ENCODE peak calls at places on chromosomes 4 and X, in four cellular contexts. One of them, this sample, is unnamed.
A peak's percentile ranks its signal among the peaks of the same experiment; 100 is the strongest.

GRCh38 chr4:63275491-63275890 is 1133.8 kb downstream of the TECRL start:
- DNase-seq in neuronal stem cell: no peak
- DNase-seq in effector memory CD4-positive, alpha-beta T cell: no peak
- DNase-seq in HL-60: no peak
- DNase-seq in this sample: no peak

GRCh38 chrX:8345473-8345872 is 119.2 kb upstream of the VCX3B start:
- DNase-seq in neuronal stem cell: no peak
- DNase-seq in effector memory CD4-positive, alpha-beta T cell: no peak
- DNase-seq in HL-60: no peak
- DNase-seq in this sample: no peak

GRCh38 chr4:25860586-25861421 is 2.0 kb downstream of the SEL1L3 start:
- DNase-seq in neuronal stem cell: no peak
- DNase-seq in effector memory CD4-positive, alpha-beta T cell: no peak
- DNase-seq in HL-60: peak; percentile 95
- DNase-seq in this sample: peak; percentile 14

GRCh38 chr4:76308548-76308947 is 2.0 kb downstream of the STBD1 start:
- DNase-seq in neuronal stem cell: no peak
- DNase-seq in effector memory CD4-positive, alpha-beta T cell: no peak
- DNase-seq in HL-60: no peak
- DNase-seq in this sample: peak; percentile 62

GRCh38 chrX:121254336-121254735 is 206.9 kb downstream of the GLUD2 start:
- DNase-seq in neuronal stem cell: no peak
- DNase-seq in effector memory CD4-positive, alpha-beta T cell: no peak
- DNase-seq in HL-60: no peak
- DNase-seq in this sample: no peak

GRCh38 chrX:73239242-73239641 is 24.6 kb upstream of the NAP1L2 start:
- DNase-seq in neuronal stem cell: no peak
- DNase-seq in effector memory CD4-positive, alpha-beta T cell: no peak
- DNase-seq in HL-60: no peak
- DNase-seq in this sample: no peak

GRCh38 chrX:46929439-46930018 is 17.3 kb downstream of the JADE3 start:
- DNase-seq in neuronal stem cell: no peak
- DNase-seq in effector memory CD4-positive, alpha-beta T cell: no peak
- DNase-seq in HL-60: no peak
- DNase-seq in this sample: no peak

GRCh38 chr4:122045533-122045932 is 93.7 kb upstream of the TRPC3 start:
- DNase-seq in neuronal stem cell: no peak
- DNase-seq in effector memory CD4-positive, alpha-beta T cell: no peak
- DNase-seq in HL-60: peak; percentile 1
- DNase-seq in this sample: peak; percentile 5

GRCh38 chr4:84565951-84566350 is 17.0 kb upstream of the CDS1 start:
- DNase-seq in neuronal stem cell: no peak
- DNase-seq in effector memory CD4-positive, alpha-beta T cell: no peak
- DNase-seq in HL-60: no peak
- DNase-seq in this sample: no peak

GRCh38 chr4:88320174-88320779 is 35.9 kb upstream of the PPM1K start:
- DNase-seq in neuronal stem cell: no peak
- DNase-seq in effector memory CD4-positive, alpha-beta T cell: no peak
- DNase-seq in HL-60: no peak
- DNase-seq in this sample: no peak

GRCh38 chr4:122687450-122688121 is 44.9 kb upstream of the BBS12 start:
- DNase-seq in neuronal stem cell: no peak
- DNase-seq in effector memory CD4-positive, alpha-beta T cell: no peak
- DNase-seq in HL-60: no peak
- DNase-seq in this sample: no peak

GRCh38 chr4:145937990-145938611 is 522 bp downstream of the ZNF827 start:
- DNase-seq in neuronal stem cell: peak; percentile 36
- DNase-seq in effector memory CD4-positive, alpha-beta T cell: peak; percentile 6
- DNase-seq in HL-60: no peak
- DNase-seq in this sample: peak; percentile 13

GRCh38 chrX:63428348-63428747 is 77.2 kb upstream of the SPIN4 start:
- DNase-seq in neuronal stem cell: no peak
- DNase-seq in effector memory CD4-positive, alpha-beta T cell: no peak
- DNase-seq in HL-60: no peak
- DNase-seq in this sample: no peak

GRCh38 chr4:8726344-8726851 is 133.8 kb downstream of the CPZ start:
- DNase-seq in neuronal stem cell: no peak
- DNase-seq in effector memory CD4-positive, alpha-beta T cell: no peak
- DNase-seq in HL-60: no peak
- DNase-seq in this sample: no peak

GRCh38 chr4:104490770-104491395 is 3.8 kb downstream of the CXXC4 start:
- DNase-seq in neuronal stem cell: peak; percentile 68
- DNase-seq in effector memory CD4-positive, alpha-beta T cell: peak; percentile 47
- DNase-seq in HL-60: no peak
- DNase-seq in this sample: peak; percentile 80

GRCh38 chr4:153294631-153295030 is 49.9 kb upstream of the MND1 start:
- DNase-seq in neuronal stem cell: no peak
- DNase-seq in effector memory CD4-positive, alpha-beta T cell: no peak
- DNase-seq in HL-60: no peak
- DNase-seq in this sample: no peak

GRCh38 chr4:185513489-185514181 is 21.7 kb downstream of the PDLIM3 start:
- DNase-seq in neuronal stem cell: no peak
- DNase-seq in effector memory CD4-positive, alpha-beta T cell: peak; percentile 4
- DNase-seq in HL-60: peak; percentile 16
- DNase-seq in this sample: peak; percentile 61

GRCh38 chrX:12758291-12758690 is 32.9 kb upstream of the PRPS2 start:
- DNase-seq in neuronal stem cell: no peak
- DNase-seq in effector memory CD4-positive, alpha-beta T cell: no peak
- DNase-seq in HL-60: no peak
- DNase-seq in this sample: no peak

GRCh38 chrX:83501540-83501939 is 6.5 kb upstream of the POU3F4 start:
- DNase-seq in neuronal stem cell: no peak
- DNase-seq in effector memory CD4-positive, alpha-beta T cell: no peak
- DNase-seq in HL-60: no peak
- DNase-seq in this sample: no peak

GRCh38 chrX:20001615-20002014 is 10.8 kb upstream of the BCLAF3 start:
- DNase-seq in neuronal stem cell: no peak
- DNase-seq in effector memory CD4-positive, alpha-beta T cell: no peak
- DNase-seq in HL-60: no peak
- DNase-seq in this sample: no peak

GRCh38 chrX:51437521-51437920 is 58.9 kb downstream of the NUDT11 start:
- DNase-seq in neuronal stem cell: no peak
- DNase-seq in effector memory CD4-positive, alpha-beta T cell: no peak
- DNase-seq in HL-60: no peak
- DNase-seq in this sample: no peak

GRCh38 chrX:68936608-68937007 is 107.8 kb downstream of the EFNB1 start:
- DNase-seq in neuronal stem cell: no peak
- DNase-seq in effector memory CD4-positive, alpha-beta T cell: no peak
- DNase-seq in HL-60: no peak
- DNase-seq in this sample: no peak

GRCh38 chr4:130422255-130422654 is 1326.3 kb downstream of the C4orf33 start:
- DNase-seq in neuronal stem cell: no peak
- DNase-seq in effector memory CD4-positive, alpha-beta T cell: no peak
- DNase-seq in HL-60: no peak
- DNase-seq in this sample: no peak

GRCh38 chrX:26651755-26652154 is 435.8 kb downstream of the MAGEB5 start:
- DNase-seq in neuronal stem cell: no peak
- DNase-seq in effector memory CD4-positive, alpha-beta T cell: no peak
- DNase-seq in HL-60: no peak
- DNase-seq in this sample: no peak

GRCh38 chr4:45399116-45399515 is 672.8 kb upstream of the GNPDA2 start:
- DNase-seq in neuronal stem cell: no peak
- DNase-seq in effector memory CD4-positive, alpha-beta T cell: no peak
- DNase-seq in HL-60: no peak
- DNase-seq in this sample: no peak

GRCh38 chr4:101201421-101201820 is 145.9 kb downstream of the PPP3CA start:
- DNase-seq in neuronal stem cell: no peak
- DNase-seq in effector memory CD4-positive, alpha-beta T cell: no peak
- DNase-seq in HL-60: no peak
- DNase-seq in this sample: no peak

GRCh38 chr4:38105475-38105874 is 145.3 kb downstream of the PTTG2 start:
- DNase-seq in neuronal stem cell: no peak
- DNase-seq in effector memory CD4-positive, alpha-beta T cell: no peak
- DNase-seq in HL-60: no peak
- DNase-seq in this sample: no peak

GRCh38 chr4:9987749-9988346 is 33.4 kb downstream of the SLC2A9 start:
- DNase-seq in neuronal stem cell: no peak
- DNase-seq in effector memory CD4-positive, alpha-beta T cell: no peak
- DNase-seq in HL-60: no peak
- DNase-seq in this sample: no peak
- H3K4me3 ChIP-seq in neuronal stem cell: no peak overlapping the region
- H3K4me3 ChIP-seq in effector memory CD4-positive, alpha-beta T cell: no peak overlapping the region
- H3K4me3 ChIP-seq in HL-60: no peak overlapping the region
- H3K4me3 ChIP-seq in this sample: no peak overlapping the region

DNA sequence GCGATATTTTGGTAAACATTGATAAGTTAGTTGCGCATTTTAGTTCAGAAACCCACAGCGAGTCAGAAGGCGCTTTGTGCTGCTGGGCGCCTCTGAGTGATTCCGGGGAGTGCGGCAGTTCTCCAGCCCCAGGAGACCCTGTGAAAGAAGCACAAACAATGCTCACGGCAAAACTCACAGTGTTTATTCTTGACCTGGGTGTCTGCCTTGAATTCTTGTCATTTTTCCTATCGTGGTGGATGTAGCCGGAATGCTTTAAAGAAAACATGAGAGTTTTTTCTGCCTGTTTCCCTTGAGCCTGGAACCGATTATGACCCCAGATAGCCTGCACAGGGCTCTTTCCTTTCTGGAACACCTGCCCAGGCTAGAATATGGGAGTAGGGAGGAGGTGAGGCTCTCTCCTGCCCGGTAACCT is 6.7 kb downstream of the TBL1X start:
- DNase-seq in neuronal stem cell: no peak
- DNase-seq in effector memory CD4-positive, alpha-beta T cell: no peak
- DNase-seq in HL-60: no peak
- DNase-seq in this sample: no peak
- H3K27ac ChIP-seq in neuronal stem cell: peak overlapping the region; percentile 46
- H3K27ac ChIP-seq in effector memory CD4-positive, alpha-beta T cell: no peak overlapping the region
- H3K27ac ChIP-seq in HL-60: no peak overlapping the region
- H3K27ac ChIP-seq in this sample: no peak overlapping the region

GRCh38 chrX:102711872-102712215 is 404 bp upstream of the GPRASP2 start:
- DNase-seq in neuronal stem cell: no peak
- DNase-seq in effector memory CD4-positive, alpha-beta T cell: no peak
- DNase-seq in HL-60: no peak
- DNase-seq in this sample: no peak
- H3K4me3 ChIP-seq in neuronal stem cell: peak overlapping the region; percentile 95
- H3K4me3 ChIP-seq in effector memory CD4-positive, alpha-beta T cell: no peak overlapping the region
- H3K4me3 ChIP-seq in HL-60: no peak overlapping the region
- H3K4me3 ChIP-seq in this sample: no peak overlapping the region

GRCh38 chrX:150575415-150575814 is 7.0 kb downstream of the MTM1 start:
- DNase-seq in neuronal stem cell: no peak
- DNase-seq in effector memory CD4-positive, alpha-beta T cell: peak; percentile 27
- DNase-seq in HL-60: no peak
- DNase-seq in this sample: no peak
- H3K27ac ChIP-seq in neuronal stem cell: no peak overlapping the region
- H3K27ac ChIP-seq in effector memory CD4-positive, alpha-beta T cell: peak overlapping the region; percentile 78
- H3K27ac ChIP-seq in HL-60: no peak overlapping the region
- H3K27ac ChIP-seq in this sample: no peak overlapping the region

GRCh38 chr4:13528823-13529129 is 15.5 kb downstream of the NKX3-2 start:
- DNase-seq in neuronal stem cell: no peak
- DNase-seq in effector memory CD4-positive, alpha-beta T cell: no peak
- DNase-seq in HL-60: no peak
- DNase-seq in this sample: no peak

GRCh38 chr4:13529130-13529919 is 15.0 kb downstream of the NKX3-2 start:
- DNase-seq in neuronal stem cell: no peak
- DNase-seq in effector memory CD4-positive, alpha-beta T cell: no peak
- DNase-seq in HL-60: no peak
- DNase-seq in this sample: no peak

GRCh38 chr4:13533670-13534343 is 10.5 kb downstream of the NKX3-2 start:
- DNase-seq in neuronal stem cell: no peak
- DNase-seq in effector memory CD4-positive, alpha-beta T cell: no peak
- DNase-seq in HL-60: no peak
- DNase-seq in this sample: no peak

GRCh38 chr4:13531609-13531998 is 12.7 kb downstream of the NKX3-2 start:
- DNase-seq in neuronal stem cell: no peak
- DNase-seq in effector memory CD4-positive, alpha-beta T cell: no peak
- DNase-seq in HL-60: no peak
- DNase-seq in this sample: no peak

DNA sequence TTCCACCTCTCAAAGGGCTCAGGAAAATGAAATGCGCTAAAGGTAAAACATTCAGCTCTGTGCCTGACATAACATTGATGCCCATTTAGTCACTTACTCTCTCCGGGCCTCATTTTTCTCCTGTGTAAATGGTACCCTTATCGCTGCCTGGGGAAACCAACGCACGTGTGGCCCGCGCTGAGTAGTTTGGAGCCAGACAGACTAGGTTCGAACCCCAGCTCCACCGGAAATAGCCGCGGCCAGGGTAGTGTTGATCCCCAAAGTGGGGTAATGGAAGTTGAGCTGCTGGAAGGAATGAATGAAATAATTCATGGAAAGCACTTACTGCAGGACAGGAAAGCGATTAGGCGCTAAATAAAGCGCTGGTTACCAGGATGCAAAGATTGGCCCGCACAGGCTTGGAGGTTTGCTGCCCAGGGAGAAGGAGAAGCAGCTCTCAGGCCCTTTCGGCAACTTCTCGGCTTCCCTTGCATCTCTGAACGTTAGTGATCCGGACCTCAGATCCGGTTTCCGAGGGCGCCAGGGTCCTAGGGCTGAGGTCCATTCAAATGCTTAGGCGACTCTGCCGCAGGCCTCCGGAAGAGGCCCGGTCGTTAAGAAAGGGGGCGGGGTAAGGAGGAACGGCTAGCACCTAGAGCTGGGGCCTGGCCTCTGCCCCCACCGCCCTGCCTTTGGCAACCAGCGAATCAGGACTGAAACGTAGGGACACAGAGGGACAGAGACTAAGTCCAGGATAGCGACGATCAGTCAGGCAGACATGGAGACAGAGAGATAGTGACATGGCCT is 13.3 kb downstream of the NKX3-2 start:
- DNase-seq in neuronal stem cell: no peak
- DNase-seq in effector memory CD4-positive, alpha-beta T cell: no peak
- DNase-seq in HL-60: no peak
- DNase-seq in this sample: no peak
- H3K4me3 ChIP-seq in neuronal stem cell: no peak overlapping the region
- H3K4me3 ChIP-seq in effector memory CD4-positive, alpha-beta T cell: no peak overlapping the region
- H3K4me3 ChIP-seq in HL-60: no peak overlapping the region
- H3K4me3 ChIP-seq in this sample: no peak overlapping the region

DNA sequence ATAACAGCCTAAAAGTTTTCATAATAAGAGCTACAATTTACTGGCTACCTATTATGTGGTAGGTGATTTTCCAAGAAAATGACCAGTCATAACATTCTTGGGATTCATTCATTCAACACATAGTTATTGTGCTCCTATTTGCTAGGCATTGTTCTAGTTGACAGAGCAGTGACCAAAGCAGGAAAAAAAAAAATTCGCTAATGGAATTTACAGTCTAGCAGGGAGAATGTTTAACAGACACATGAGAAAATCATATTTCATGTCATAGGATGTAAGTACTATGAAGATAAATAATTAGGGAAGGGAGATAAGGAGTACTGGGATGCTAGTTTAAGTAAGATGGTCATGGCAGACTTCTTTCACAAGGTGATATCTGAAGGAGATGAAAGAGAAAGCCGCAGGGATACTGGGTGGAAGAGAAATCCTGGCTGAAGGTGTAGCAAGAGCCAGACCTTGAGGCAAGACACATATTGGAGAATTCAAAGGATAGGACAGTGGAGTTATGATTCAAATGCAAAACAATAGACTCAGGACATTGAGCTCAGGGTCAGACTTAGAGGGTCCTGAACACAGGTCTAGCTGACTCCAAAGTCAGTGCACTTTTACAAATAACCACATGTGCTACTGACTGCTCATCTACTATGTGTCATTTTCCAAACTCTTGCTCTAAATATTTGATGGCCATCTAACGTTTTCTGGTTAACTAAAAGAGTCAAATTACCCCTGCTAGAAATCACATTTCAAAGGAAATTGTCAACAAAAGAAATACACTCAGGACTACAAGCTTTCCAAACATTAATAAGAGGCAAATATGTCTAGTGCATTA is 20.4 kb downstream of the SPCS3 start:
- DNase-seq in neuronal stem cell: no peak
- DNase-seq in effector memory CD4-positive, alpha-beta T cell: no peak
- DNase-seq in HL-60: no peak
- DNase-seq in this sample: no peak
- H3K27ac ChIP-seq in neuronal stem cell: no peak overlapping the region
- H3K27ac ChIP-seq in effector memory CD4-positive, alpha-beta T cell: no peak overlapping the region
- H3K27ac ChIP-seq in HL-60: no peak overlapping the region
- H3K27ac ChIP-seq in this sample: no peak overlapping the region

GRCh38 chrX:23803931-23804381 is 21.0 kb downstream of the SAT1 start:
- DNase-seq in neuronal stem cell: no peak
- DNase-seq in effector memory CD4-positive, alpha-beta T cell: no peak
- DNase-seq in HL-60: no peak
- DNase-seq in this sample: peak; percentile 16
- H3K4me3 ChIP-seq in neuronal stem cell: no peak overlapping the region
- H3K4me3 ChIP-seq in effector memory CD4-positive, alpha-beta T cell: no peak overlapping the region
- H3K4me3 ChIP-seq in HL-60: no peak overlapping the region
- H3K4me3 ChIP-seq in this sample: no peak overlapping the region